ENCODE peak calls at places on chromosomes 11 and 22, in six cellular contexts. S is A549, V is esophagus squamous epithelium, E is prostate gland, D is NB4, X is tibial nerve. F is an unnamed sample.

GRCh38 chr11:57235761-57236703 is 1.0 kb downstream of the APLNR start:
- DNase-seq in S (no peak), V (no peak), E (no peak), D (no peak), X (no peak), F (no peak)

GRCh38 chr22:32539631-32540449 is 65.2 kb downstream of the FBXO7 start:
- DNase-seq in S (no peak), V (no peak), E (no peak), D (peak; percentile 19), X (no peak), F (no peak)

GRCh38 chr11:107648247-107648646 is 57.3 kb downstream of the ELMOD1 start:
- DNase-seq in S (no peak), V (no peak), E (no peak), D (no peak), X (no peak), F (no peak)

GRCh38 chr11:19241260-19242183 is 777 bp upstream of the E2F8 start:
- DNase-seq in S (peak; percentile 67), V (no peak), E (no peak), D (peak; percentile 83), X (no peak), F (peak; percentile 58)

GRCh38 chr22:38868886-38869381 is 3.1 kb downstream of the CBX6 start:
- DNase-seq in S (peak; percentile 68), V (no peak), E (peak; percentile 74), D (peak; percentile 78), X (peak; percentile 72), F (peak; percentile 67)

GRCh38 chr11:57121996-57122395 is 59.8 kb upstream of the LRRC55 start:
- DNase-seq in S (no peak), V (no peak), E (no peak), D (no peak), X (no peak), F (no peak)

GRCh38 chr11:106156290-106156937 is 79.0 kb downstream of the AASDHPPT start:
- DNase-seq in S (peak; percentile 10), V (no peak), E (peak; percentile 43), D (peak; percentile 54), X (no peak), F (no peak)

GRCh38 chr22:19799322-19800190 is 39.0 kb downstream of the TBX1 start:
- DNase-seq in S (no peak), V (no peak), E (no peak), D (no peak), X (peak; percentile 71), F (peak; percentile 75)

GRCh38 chr22:37242395-37242918 is 1.6 kb downstream of the RAC2 start:
- DNase-seq in S (no peak), V (peak; percentile 78), E (no peak), D (peak; percentile 98), X (no peak), F (no peak)

GRCh38 chr22:37782340-37783168 is 25.2 kb upstream of the GCAT start:
- DNase-seq in S (no peak), V (no peak), E (no peak), D (no peak), X (no peak), F (peak; percentile 55)

GRCh38 chr11:107384136-107384535 is 73.5 kb downstream of the CWF19L2 start:
- DNase-seq in S (no peak), V (no peak), E (no peak), D (no peak), X (no peak), F (no peak)

GRCh38 chr22:45882881-45883810 is 93.8 kb downstream of the WNT7B start:
- DNase-seq in S (no peak), V (no peak), E (no peak), D (no peak), X (no peak), F (no peak)

GRCh38 chr22:36587289-36588154 is 58.6 kb upstream of the EIF3D start:
- DNase-seq in S (peak; percentile 25), V (no peak), E (no peak), D (no peak), X (no peak), F (peak; percentile 43)

GRCh38 chr22:44743804-44744211 is 8.6 kb upstream of the ARHGAP8 start:
- DNase-seq in S (no peak), V (no peak), E (no peak), D (no peak), X (no peak), F (no peak)

GRCh38 chr22:45877651-45878050 is 99.3 kb downstream of the WNT7B start:
- DNase-seq in S (no peak), V (no peak), E (no peak), D (no peak), X (peak; percentile 9), F (no peak)

GRCh38 chr11:6497069-6497839 is at the start of gene DNHD1:
- DNase-seq in S (no peak), V (no peak), E (no peak), D (no peak), X (no peak), F (no peak)

GRCh38 chr11:69666752-69667536 is 8.2 kb downstream of the LTO1 start:
- DNase-seq in S (no peak), V (no peak), E (no peak), D (no peak), X (no peak), F (no peak)

GRCh38 chr11:121453589-121454299 is 977 bp upstream of the SORL1-AS1 start:
- DNase-seq in S (no peak), V (no peak), E (no peak), D (no peak), X (no peak), F (no peak)

GRCh38 chr11:76802151-76802550 is 19.0 kb downstream of the TSKU start:
- DNase-seq in S (no peak), V (no peak), E (peak; percentile 0), D (no peak), X (no peak), F (no peak)

GRCh38 chr11:18490736-18491485 is 35.3 kb downstream of the LDHAL6A start:
- DNase-seq in S (no peak), V (no peak), E (no peak), D (no peak), X (no peak), F (no peak)

GRCh38 chr11:2533642-2534115 is 88.9 kb downstream of the KCNQ1 start:
- DNase-seq in S (no peak), V (no peak), E (no peak), D (peak; percentile 92), X (peak; percentile 66), F (peak; percentile 96)

GRCh38 chr11:84549221-84549620 is 1077.9 kb downstream of the DLG2 start:
- DNase-seq in S (no peak), V (no peak), E (no peak), D (no peak), X (no peak), F (no peak)

GRCh38 chr11:88411265-88411664 is 73.7 kb upstream of the CTSC start:
- DNase-seq in S (no peak), V (no peak), E (no peak), D (no peak), X (no peak), F (no peak)

GRCh38 chr11:47443028-47443700 is 5.8 kb downstream of the RAPSN start:
- DNase-seq in S (peak; percentile 46), V (no peak), E (no peak), D (no peak), X (no peak), F (no peak)

GRCh38 chr11:85855341-85855656 is at the start of gene CCDC83:
- DNase-seq in S (no peak), V (no peak), E (no peak), D (no peak), X (no peak), F (no peak)

GRCh38 chr11:85854212-85854556 is 999 bp upstream of the CCDC83 start:
- DNase-seq in S (no peak), V (no peak), E (no peak), D (no peak), X (no peak), F (no peak)

GRCh38 chr11:85857098-85857497 is 1.9 kb downstream of the CCDC83 start:
- DNase-seq in S (no peak), V (no peak), E (no peak), D (no peak), X (no peak), F (no peak)

GRCh38 chr11:85854557-85855340 is 434 bp upstream of the CCDC83 start:
- DNase-seq in S (peak; percentile 92), V (peak; percentile 55), E (peak; percentile 86), D (peak; percentile 97), X (peak; percentile 77), F (peak; percentile 98)
- TF ChIP-seq POLR2A in S (peak; percentile 24), V (no peak), E (no peak), D (peak; percentile 19), X (no peak), F (peak; percentile 59)

GRCh38 chr22:31090217-31091085 is 9.3 kb downstream of the SMTN start:
- DNase-seq in S (no peak), V (no peak), E (no peak), D (no peak), X (no peak), F (no peak)
- TF ChIP-seq POLR2A in S (no peak), V (no peak), E (no peak), D (no peak), X (no peak), F (no peak)

DNA sequence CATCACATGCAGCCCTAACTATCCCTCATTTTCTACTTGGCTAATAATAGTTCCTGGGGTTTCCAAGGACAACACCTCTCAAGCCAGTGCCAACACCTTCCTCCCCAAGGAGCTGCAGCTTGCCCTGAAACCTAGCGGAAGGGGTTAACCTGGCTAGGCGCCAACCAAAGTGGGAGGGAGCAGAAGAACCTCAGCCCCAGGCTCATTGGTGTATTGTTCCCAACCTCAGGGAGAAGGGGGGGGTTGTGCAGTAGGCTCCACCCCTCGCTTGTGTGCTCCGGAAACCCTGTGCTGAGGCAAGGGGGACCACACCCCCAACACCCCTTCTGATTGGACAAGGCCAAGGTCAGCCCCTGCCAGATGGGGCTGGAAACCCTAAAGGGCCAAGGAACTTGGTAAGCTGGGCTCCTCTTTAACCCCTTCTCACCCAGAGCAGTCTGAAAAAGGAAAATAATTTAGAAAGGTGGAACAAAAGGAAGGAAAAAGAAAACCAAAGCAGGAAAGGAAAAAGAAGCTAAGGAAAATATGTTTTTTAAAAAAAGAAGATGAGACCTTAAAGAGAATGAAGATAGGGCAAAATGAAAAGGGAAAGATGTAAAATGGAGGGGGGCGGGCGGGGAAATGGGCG is 2.5 kb downstream of the MTA2 start:
- DNase-seq in S (peak; percentile 97), V (peak; percentile 89), E (peak; percentile 88), D (peak; percentile 100), X (peak; percentile 91), F (peak; percentile 96)
- TF ChIP-seq POLR2A in S (no peak), V (no peak), E (no peak), D (peak; percentile 36), X (no peak), F (no peak)

DNA sequence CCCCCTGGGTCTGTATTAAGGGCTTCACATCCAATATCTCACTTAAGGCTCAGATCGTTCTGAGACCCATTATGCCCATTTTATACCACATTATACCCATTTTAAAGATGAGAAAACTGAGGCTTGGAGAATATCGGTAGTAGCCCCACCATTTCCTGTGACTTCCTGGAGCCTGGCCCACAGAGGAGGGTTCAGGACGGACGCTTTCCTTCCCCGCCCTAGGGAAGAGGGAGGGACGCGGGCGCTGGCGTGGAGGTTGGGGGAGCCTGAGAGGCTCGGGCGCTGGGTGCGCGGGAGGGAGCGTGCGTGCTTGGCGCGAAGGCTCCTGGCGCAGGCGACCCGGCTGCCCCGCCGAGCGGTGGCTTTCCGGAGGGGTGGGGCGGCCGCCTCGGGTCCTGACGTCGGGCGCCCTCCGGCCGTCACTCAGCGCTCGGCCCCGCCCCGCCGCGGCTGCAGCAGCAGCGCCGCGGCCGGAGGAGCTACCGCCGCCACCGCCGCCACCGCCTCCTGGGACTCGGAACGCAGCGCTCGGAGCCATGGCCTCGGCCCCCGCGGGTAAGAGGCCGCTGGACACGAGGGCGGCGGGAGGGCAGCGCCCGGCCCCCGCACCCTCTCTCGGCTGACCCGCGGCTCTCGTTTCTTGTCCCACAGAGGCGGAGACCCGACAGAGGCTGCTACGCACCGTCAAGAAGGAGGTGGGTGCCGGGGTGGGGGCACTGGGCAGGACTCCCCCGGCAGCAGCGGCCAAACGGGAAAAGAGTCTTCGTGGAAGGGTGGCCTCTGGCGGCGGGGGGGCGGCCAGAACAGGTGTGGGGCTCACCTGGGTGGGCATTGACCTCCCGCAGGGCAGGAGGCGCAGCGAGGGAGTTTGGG is at the start of gene SGSM1:
- DNase-seq in S (peak; percentile 66), V (no peak), E (peak; percentile 75), D (peak; percentile 30), X (peak; percentile 44), F (peak; percentile 69)
- TF ChIP-seq POLR2A in S (peak; percentile 38), V (no peak), E (peak; percentile 82), D (no peak), X (no peak), F (peak; percentile 3)

F was measured in H54.